ENCODE peak calls at places on chromosomes 3 and 15, in eight cellular contexts. S is NCI-H1436 treated with DMSO at 0.1 percent for 48 hours, C is bronchial epithelial cell, B is COR-L47, E is GM06990, V is mesothelial cell of epicardium, Z is adrenal gland, X is K562. I is an unnamed sample.

GRCh38 chr3:193794002-193794835 is 201.2 kb downstream of the OPA1 start:
- DNase-seq in X (peak; percentile 49), E (no peak), Z (peak; percentile 65), S (no peak), C (no peak), V (no peak), B (no peak), I (no peak)

GRCh38 chr3:81105761-81106160 is 655.7 kb downstream of the GBE1 start:
- DNase-seq in S (no peak), B (no peak), E (no peak), V (no peak), X (no peak), Z (no peak), C (peak; percentile 18), I (no peak)

GRCh38 chr3:111594205-111594604 is 941 bp downstream of the ZBED2 start:
- DNase-seq in S (no peak), B (no peak), E (no peak), Z (no peak), C (peak; percentile 90), V (no peak), X (no peak), I (peak; percentile 72)

GRCh38 chr15:63422891-63423290 is 41.2 kb upstream of the CA12 start:
- DNase-seq in C (no peak), S (no peak), B (peak; percentile 26), E (no peak), X (no peak), V (no peak), Z (no peak), I (no peak)

GRCh38 chr15:98787936-98788757 is 139.8 kb downstream of the IGF1R start:
- DNase-seq in C (no peak), B (no peak), Z (no peak), V (no peak), X (no peak), E (no peak), S (no peak), I (no peak)

GRCh38 chr3:7204848-7205156 is 343.9 kb downstream of the GRM7 start:
- DNase-seq in X (no peak), B (no peak), S (no peak), Z (no peak), E (no peak), C (no peak), V (no peak), I (no peak)

GRCh38 chr3:14508505-14508819 is 31.7 kb downstream of the GRIP2 start:
- DNase-seq in S (no peak), V (no peak), X (no peak), E (no peak), C (no peak), B (no peak), Z (no peak), I (no peak)

GRCh38 chr3:196012481-196012880 is 69.4 kb downstream of the TFRC start:
- DNase-seq in Z (no peak), V (no peak), C (peak; percentile 77), X (no peak), E (no peak), S (no peak), B (no peak), I (peak; percentile 35)

GRCh38 chr3:45677045-45677436 is 12.2 kb upstream of the SACM1L start:
- DNase-seq in X (no peak), S (no peak), B (no peak), Z (peak; percentile 67), E (no peak), V (no peak), C (peak; percentile 88), I (peak; percentile 67)

GRCh38 chr3:193922034-193922774 is 213.7 kb upstream of the HES1 start:
- DNase-seq in Z (no peak), B (peak; percentile 35), S (no peak), E (no peak), C (no peak), V (no peak), X (no peak), I (no peak)

GRCh38 chr3:105837143-105837740 is 31.6 kb downstream of the CBLB start:
- DNase-seq in B (no peak), E (peak; percentile 82), Z (no peak), S (no peak), V (no peak), X (no peak), C (no peak), I (no peak)

GRCh38 chr3:59798372-59799086 is 748.7 kb upstream of the CFAP20DC start:
- DNase-seq in E (no peak), C (peak; percentile 65), X (no peak), B (no peak), Z (no peak), S (no peak), V (no peak), I (peak; percentile 4)

GRCh38 chr3:36992806-36993325 is at the start of gene EPM2AIP1:
- DNase-seq in X (no peak), V (peak; percentile 64), E (no peak), C (no peak), Z (no peak), S (no peak), B (no peak), I (peak; percentile 100)

GRCh38 chr15:69597061-69597592 is 144.5 kb downstream of the RPLP1 start:
- DNase-seq in C (no peak), E (no peak), V (no peak), X (no peak), S (no peak), B (no peak), Z (no peak), I (no peak)

GRCh38 chr3:148723591-148723990 is 25.9 kb downstream of the AGTR1 start:
- DNase-seq in S (no peak), B (no peak), E (no peak), X (no peak), V (no peak), Z (peak; percentile 53), C (peak; percentile 21), I (no peak)

GRCh38 chr3:141797167-141797773 is 34.1 kb downstream of the GRK7 start:
- DNase-seq in Z (peak; percentile 47), X (no peak), S (no peak), E (peak; percentile 47), V (no peak), C (no peak), B (no peak), I (no peak)

GRCh38 chr15:52247032-52247431 is 48.6 kb downstream of the MYO5C start:
- DNase-seq in X (no peak), S (no peak), E (no peak), B (no peak), V (no peak), Z (no peak), C (peak; percentile 25), I (no peak)

GRCh38 chr3:155667988-155668387 is 76.9 kb downstream of the PLCH1 start:
- DNase-seq in B (no peak), V (no peak), Z (no peak), E (no peak), X (no peak), S (no peak), C (no peak), I (no peak)

GRCh38 chr15:40464595-40465185 is 6.1 kb upstream of the CHST14 start:
- DNase-seq in C (no peak), E (no peak), Z (no peak), X (no peak), B (no peak), V (no peak), S (no peak), I (no peak)

GRCh38 chr3:142586803-142587406 is 8.4 kb upstream of the ATR start:
- DNase-seq in V (no peak), Z (peak; percentile 54), X (peak; percentile 43), S (peak; percentile 25), E (no peak), B (peak; percentile 80), C (peak; percentile 82), I (peak; percentile 74)

GRCh38 chr15:89409184-89409992 is 74.8 kb upstream of the POLG start:
- DNase-seq in V (no peak), S (no peak), Z (no peak), X (no peak), C (no peak), E (no peak), B (no peak), I (no peak)

GRCh38 chr3:146159037-146159436 is 1.9 kb downstream of the PLOD2 start:
- DNase-seq in B (no peak), V (no peak), S (no peak), E (no peak), X (no peak), C (no peak), Z (no peak), I (no peak)

GRCh38 chr15:74541494-74542191 is 623 bp downstream of the ARID3B start:
- DNase-seq in Z (peak; percentile 44), C (peak; percentile 80), S (no peak), V (no peak), B (peak; percentile 28), E (peak; percentile 54), X (peak; percentile 66), I (no peak)

GRCh38 chr3:44513513-44513912 is 36.0 kb upstream of the ZNF445 start:
- DNase-seq in V (no peak), B (no peak), E (no peak), Z (no peak), C (no peak), X (no peak), S (no peak), I (no peak)

GRCh38 chr3:146772211-146772743 is 167.1 kb upstream of the PLSCR5 start:
- DNase-seq in Z (no peak), V (no peak), E (no peak), C (no peak), B (no peak), S (no peak), X (no peak), I (no peak)

GRCh38 chr3:169998668-169999131 is 32.1 kb downstream of the SEC62 start:
- DNase-seq in X (no peak), V (no peak), S (no peak), C (peak; percentile 93), E (peak; percentile 15), B (no peak), Z (no peak), I (peak; percentile 17)

GRCh38 chr3:194503101-194503531 is 16.3 kb upstream of the ATP13A3 start:
- DNase-seq in E (no peak), S (no peak), V (no peak), B (no peak), Z (no peak), C (no peak), X (no peak), I (no peak)

GRCh38 chr3:13419356-13420050 is 619 bp downstream of the NUP210 start:
- DNase-seq in S (no peak), V (no peak), E (peak; percentile 76), C (no peak), X (peak; percentile 89), B (no peak), Z (peak; percentile 41), I (no peak)